ENCODE peak calls at places on chromosomes 1 and 21, in six cellular contexts. Z is activated T-cell treated with anti-CD3 and anti-CD28 coated beads, Interleukin-2, amount 50 U/mL, for 72 hours; M is activated CD4-positive, alpha-beta T cell treated with anti-CD3 and anti-CD28 coated beads, Interleukin-2, amount 50 U/mL, for 1 hour; L is Caco-2; O is glutamatergic neuron; R is iris pigment epithelial cell. G is an unnamed sample.

GRCh38 chr1:43538969-43539368 is 8.3 kb downstream of the PTPRF start:
- DNase-seq in Z (no peak), M (no peak), O (no peak), R (no peak), L (no peak), G (no peak)

GRCh38 chr21:46667735-46668380 is 32.4 kb downstream of the PRMT2 start:
- DNase-seq in R (peak; percentile 75), O (peak; percentile 76), M (no peak), Z (peak; percentile 37), L (peak; percentile 59), G (no peak)

GRCh38 chr1:233019083-233019482 is 68.7 kb downstream of the NTPCR start:
- DNase-seq in R (no peak), O (no peak), L (no peak), M (no peak), Z (no peak), G (no peak)

GRCh38 chr1:172967936-172968335 is 82.8 kb downstream of the TNFSF18 start:
- DNase-seq in L (no peak), M (no peak), Z (no peak), O (no peak), R (peak; percentile 49), G (no peak)

GRCh38 chr1:177517556-177517955 is 346.8 kb downstream of the BRINP2 start:
- DNase-seq in Z (no peak), R (peak; percentile 91), O (no peak), L (no peak), M (no peak), G (no peak)

GRCh38 chr21:42566524-42567180 is 53.0 kb downstream of the SLC37A1 start:
- DNase-seq in L (peak; percentile 23), M (no peak), Z (no peak), O (peak; percentile 11), R (no peak), G (no peak)

GRCh38 chr1:205204552-205204951 is 7.0 kb downstream of the DSTYK start:
- DNase-seq in O (no peak), M (no peak), Z (no peak), R (peak; percentile 53), L (no peak), G (no peak)

GRCh38 chr1:6510493-6510892 is 19.0 kb upstream of the PLEKHG5 start:
- DNase-seq in O (no peak), L (no peak), M (no peak), Z (no peak), R (no peak), G (no peak)

GRCh38 chr1:58896211-58897183 is 112.7 kb upstream of the JUN start:
- DNase-seq in O (peak; percentile 30), L (no peak), R (no peak), Z (no peak), M (no peak), G (no peak)

GRCh38 chr1:97114842-97115241 is 393.3 kb downstream of the PTBP2 start:
- DNase-seq in L (no peak), R (no peak), M (no peak), O (no peak), Z (no peak), G (no peak)

GRCh38 chr1:17819129-17819802 is 64.1 kb downstream of the ACTL8 start:
- DNase-seq in L (no peak), Z (no peak), R (no peak), O (no peak), M (no peak), G (no peak)

GRCh38 chr1:156146006-156146748 is 7.2 kb upstream of the SEMA4A start:
- DNase-seq in M (no peak), R (peak; percentile 90), O (no peak), Z (peak; percentile 63), L (no peak), G (peak; percentile 40)

GRCh38 chr21:39348040-39348354 is 891 bp downstream of the HMGN1 start:
- DNase-seq in L (no peak), M (no peak), R (no peak), O (no peak), Z (no peak), G (no peak)

GRCh38 chr21:42684109-42684916 is 30.9 kb downstream of the PDE9A start:
- DNase-seq in R (no peak), M (peak; percentile 48), Z (peak; percentile 69), L (no peak), O (no peak), G (peak; percentile 92)

GRCh38 chr1:170893655-170894297 is 41.6 kb upstream of the MROH9 start:
- DNase-seq in M (no peak), L (no peak), O (no peak), Z (no peak), R (no peak), G (no peak)

GRCh38 chr1:167880570-167880969 is 33.4 kb downstream of the ADCY10 start:
- DNase-seq in M (no peak), L (no peak), R (peak; percentile 5), O (no peak), Z (no peak), G (no peak)

GRCh38 chr21:17467829-17468228 is 45.0 kb upstream of the CXADR start:
- DNase-seq in O (no peak), L (no peak), R (peak; percentile 48), M (no peak), Z (no peak), G (no peak)

GRCh38 chr1:154478639-154479038 is 23.4 kb upstream of the TDRD10 start:
- DNase-seq in R (no peak), L (no peak), O (no peak), M (peak; percentile 16), Z (no peak), G (no peak)

GRCh38 chr1:150152772-150153461 is 3.2 kb downstream of the PLEKHO1 start:
- DNase-seq in R (peak; percentile 57), Z (no peak), O (peak; percentile 37), M (no peak), L (no peak), G (no peak)

GRCh38 chr1:215488850-215489249 is 78.3 kb upstream of the KCTD3 start:
- DNase-seq in Z (no peak), M (no peak), R (no peak), L (no peak), O (no peak), G (no peak)

GRCh38 chr1:3790501-3790923 is 5.8 kb downstream of the LRRC47 start:
- DNase-seq in R (no peak), O (peak; percentile 52), Z (no peak), L (no peak), M (no peak), G (no peak)

GRCh38 chr1:200247513-200247912 is 162.3 kb downstream of the ZNF281 start:
- DNase-seq in O (no peak), R (no peak), M (no peak), Z (no peak), L (no peak), G (no peak)

GRCh38 chr1:109777436-109777835 is 13.7 kb upstream of the EPS8L3 start:
- DNase-seq in L (no peak), R (no peak), M (no peak), O (no peak), Z (no peak), G (no peak)

GRCh38 chr1:19974822-19975416 is 4.5 kb downstream of the PLA2G2A start:
- DNase-seq in L (peak; percentile 62), M (no peak), O (peak; percentile 47), Z (peak; percentile 24), R (peak; percentile 75), G (no peak)

GRCh38 chr1:36136535-36136934 is 11.5 kb upstream of the COL8A2 start:
- DNase-seq in R (peak; percentile 88), Z (no peak), L (no peak), O (no peak), M (no peak), G (no peak)

GRCh38 chr1:112298558-112298957 is 97.5 kb upstream of the CTTNBP2NL start:
- DNase-seq in L (peak; percentile 36), R (peak; percentile 60), M (peak; percentile 3), O (peak; percentile 72), Z (peak; percentile 28), G (peak; percentile 60)

GRCh38 chr1:119799599-119800177 is 11.6 kb downstream of the REG4 start:
- DNase-seq in Z (peak; percentile 23), L (no peak), M (no peak), O (no peak), R (no peak), G (no peak)

GRCh38 chr1:46467183-46467504 is 22.5 kb upstream of the DMBX1 start:
- DNase-seq in L (no peak), Z (no peak), R (no peak), M (no peak), O (no peak), G (no peak)

GRCh38 chr1:65792671-65793358 is at the start of gene PDE4B:
- DNase-seq in R (peak; percentile 14), Z (no peak), M (no peak), L (no peak), O (peak; percentile 76), G (no peak)

GRCh38 chr1:13892671-13893325 is 192.8 kb downstream of the PRDM2 start:
- DNase-seq in L (no peak), Z (no peak), M (no peak), O (peak; percentile 75), R (no peak), G (no peak)

GRCh38 chr1:179744401-179745130 is 1.5 kb downstream of the FAM163A start:
- DNase-seq in M (no peak), L (no peak), R (no peak), Z (no peak), O (no peak), G (no peak)

GRCh38 chr1:1208713-1209433 is 2.5 kb upstream of the TNFRSF18 start:
- DNase-seq in L (no peak), Z (peak; percentile 71), O (peak; percentile 34), R (peak; percentile 21), M (no peak), G (peak; percentile 86)

G was measured in DND-41.